ENCODE peak calls at places on chromosomes 3 and 15, in four cellular contexts. Q, T, Z and W are unnamed samples.

GRCh38 chr3:143571548-143571947 is 276.7 kb downstream of the SLC9A9 start:
- DNase-seq in T (no peak), Z (no peak), Q (no peak), W (peak; percentile 39)

GRCh38 chr15:100152463-100152862 is 189.3 kb downstream of the ADAMTS17 start:
- DNase-seq in T (no peak), Q (no peak), Z (no peak), W (no peak)

GRCh38 chr3:38616111-38616510 is 33.4 kb downstream of the SCN5A start:
- DNase-seq in Z (peak; percentile 36), Q (no peak), T (no peak), W (no peak)

GRCh38 chr3:131349946-131350347 is 31.6 kb upstream of the NUDT16 start:
- DNase-seq in Z (no peak), Q (peak; percentile 44), T (no peak), W (peak; percentile 70)

GRCh38 chr3:27456554-27456953 is 27.6 kb downstream of the SLC4A7 start:
- DNase-seq in Q (no peak), Z (no peak), T (no peak), W (no peak)

GRCh38 chr3:82364827-82365226 is 603.4 kb upstream of the GBE1 start:
- DNase-seq in Z (no peak), T (no peak), Q (no peak), W (no peak)

GRCh38 chr15:66802087-66803001 is 100.3 kb downstream of the SMAD6 start:
- DNase-seq in Q (no peak), Z (no peak), T (no peak), W (peak; percentile 75)

GRCh38 chr3:51441282-51442030 is 50.4 kb downstream of the RBM15B start:
- DNase-seq in Z (no peak), Q (no peak), T (no peak), W (no peak)

GRCh38 chr15:41024141-41024540 is 70.9 kb downstream of the CHAC1 start:
- DNase-seq in T (no peak), Z (no peak), Q (no peak), W (peak; percentile 94)

GRCh38 chr15:64877435-64877834 is 34.3 kb upstream of the ANKDD1A start:
- DNase-seq in Q (no peak), T (no peak), Z (peak; percentile 93), W (no peak)

GRCh38 chr3:187807086-187807862 is 62.0 kb upstream of the BCL6 start:
- DNase-seq in T (no peak), Z (no peak), Q (no peak), W (peak; percentile 76)

GRCh38 chr15:37933685-37934084 is 755 bp upstream of the TMCO5A start:
- DNase-seq in Q (no peak), T (no peak), Z (no peak), W (peak; percentile 51)

GRCh38 chr3:117074833-117075232 is 365.3 kb downstream of the TUSC7 start:
- DNase-seq in Z (no peak), T (no peak), Q (no peak), W (no peak)

GRCh38 chr15:38670142-38671002 is 105.8 kb upstream of the RASGRP1 start:
- DNase-seq in Z (no peak), Q (no peak), T (peak; percentile 89), W (no peak)

GRCh38 chr3:43892535-43892934 is 201.8 kb downstream of the ABHD5 start:
- DNase-seq in T (no peak), Z (no peak), Q (no peak), W (no peak)

GRCh38 chr3:43735618-43736017 is 44.9 kb downstream of the ABHD5 start:
- DNase-seq in Q (no peak), Z (no peak), T (no peak), W (no peak)

GRCh38 chr15:98866503-98866902 is 141.1 kb downstream of the PGPEP1L start:
- DNase-seq in T (no peak), Q (peak; percentile 77), Z (no peak), W (peak; percentile 68)

GRCh38 chr15:78726870-78727551 is 84.3 kb downstream of the ADAMTS7 start:
- DNase-seq in Z (no peak), Q (peak; percentile 92), T (no peak), W (no peak)

GRCh38 chr3:63684081-63684480 is 31.6 kb downstream of the SNTN start:
- DNase-seq in T (no peak), Q (no peak), Z (no peak), W (no peak)

GRCh38 chr3:188594137-188594536 is 440.2 kb downstream of the LPP start:
- DNase-seq in Q (peak; percentile 42), T (no peak), Z (no peak), W (peak; percentile 96)

GRCh38 chr15:32861741-32862140 is 143.9 kb downstream of the GREM1 start:
- DNase-seq in Q (peak; percentile 58), T (no peak), Z (peak; percentile 80), W (peak; percentile 97)

GRCh38 chr15:98231696-98232440 is 271.4 kb downstream of the ARRDC4 start:
- DNase-seq in Q (no peak), Z (no peak), T (no peak), W (peak; percentile 34)

GRCh38 chr15:69017978-69018377 is 3.5 kb downstream of the NOX5 start:
- DNase-seq in Z (no peak), T (no peak), Q (no peak), W (no peak)

GRCh38 chr3:142228964-142229363 is 3.6 kb upstream of the GK5 start:
- DNase-seq in T (no peak), Q (no peak), Z (no peak), W (no peak)
- H3K4me3 ChIP-seq in T (no peak overlapping the region), Q (no peak overlapping the region), Z (no peak overlapping the region), W (no peak overlapping the region)

DNA sequence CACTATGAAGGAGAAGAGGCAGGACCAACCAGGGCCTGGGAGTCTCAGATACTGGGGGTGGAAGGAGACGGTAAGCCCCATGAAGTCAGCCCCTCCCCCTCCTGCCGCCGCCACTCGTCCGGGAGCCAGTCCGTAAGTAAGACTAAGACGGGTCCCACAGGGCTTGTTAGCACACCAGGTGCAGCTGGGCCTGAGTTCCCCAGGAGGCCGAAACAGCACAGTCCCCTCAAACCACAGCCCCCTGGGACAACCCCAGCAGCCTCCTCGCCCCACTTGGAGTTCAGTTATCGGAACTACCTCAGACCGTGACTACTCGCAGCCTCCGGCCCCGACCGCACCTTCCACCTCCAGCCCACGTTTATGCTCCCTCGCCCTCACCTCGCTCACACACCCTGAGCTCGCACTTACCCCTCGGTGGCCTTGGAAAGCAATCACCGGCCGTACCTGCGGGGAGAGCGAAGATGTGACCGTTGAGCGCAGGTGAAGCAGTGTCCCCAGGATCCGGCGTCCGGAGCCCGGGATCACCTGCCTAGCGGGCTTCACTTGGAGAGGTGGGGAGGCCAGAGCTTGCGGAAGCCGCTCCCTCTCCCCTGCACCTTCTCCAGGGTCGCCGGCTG is 557 bp downstream of the ELL3 start:
- DNase-seq in T (peak; percentile 19), Q (peak; percentile 63), Z (peak; percentile 91), W (no peak)
- H3K4me3 ChIP-seq in T (peak overlapping the region; percentile 62), Q (peak overlapping the region; percentile 1), Z (peak overlapping the region; percentile 80), W (peak overlapping the region; percentile 82)

GRCh38 chr3:119360736-119361462 is 66.7 kb downstream of the ARHGAP31 start:
- DNase-seq in T (no peak), Q (peak; percentile 77), Z (no peak), W (no peak)
- H3K4me3 ChIP-seq in T (no peak overlapping the region), Q (no peak overlapping the region), Z (no peak overlapping the region), W (no peak overlapping the region)

DNA sequence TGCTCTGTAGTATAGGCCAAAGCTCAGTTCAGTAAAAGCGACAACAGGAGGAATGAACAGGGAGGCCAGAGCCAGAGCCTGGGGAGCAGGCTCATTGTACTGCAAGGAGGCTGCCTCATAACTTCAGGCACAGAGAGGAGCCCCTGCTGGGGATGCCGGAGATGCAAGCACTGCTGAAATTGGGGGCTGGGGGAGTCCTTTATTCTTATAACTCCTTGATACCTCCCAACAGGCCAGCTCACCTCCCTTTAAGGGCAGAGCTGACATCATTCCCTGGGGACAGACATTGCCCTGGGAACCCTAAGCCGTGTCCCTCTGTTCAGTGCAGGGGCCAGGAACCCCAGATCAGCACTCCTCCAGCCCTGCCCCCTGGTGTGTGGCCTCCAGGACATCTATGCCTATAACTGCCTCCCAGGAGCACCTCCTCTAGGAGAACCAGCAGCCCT is 83.8 kb upstream of the MRPS22 start:
- DNase-seq in Z (peak; percentile 58), T (no peak), Q (no peak), W (no peak)
- H3K4me3 ChIP-seq in Z (no peak overlapping the region), T (no peak overlapping the region), Q (no peak overlapping the region), W (no peak overlapping the region)

DNA sequence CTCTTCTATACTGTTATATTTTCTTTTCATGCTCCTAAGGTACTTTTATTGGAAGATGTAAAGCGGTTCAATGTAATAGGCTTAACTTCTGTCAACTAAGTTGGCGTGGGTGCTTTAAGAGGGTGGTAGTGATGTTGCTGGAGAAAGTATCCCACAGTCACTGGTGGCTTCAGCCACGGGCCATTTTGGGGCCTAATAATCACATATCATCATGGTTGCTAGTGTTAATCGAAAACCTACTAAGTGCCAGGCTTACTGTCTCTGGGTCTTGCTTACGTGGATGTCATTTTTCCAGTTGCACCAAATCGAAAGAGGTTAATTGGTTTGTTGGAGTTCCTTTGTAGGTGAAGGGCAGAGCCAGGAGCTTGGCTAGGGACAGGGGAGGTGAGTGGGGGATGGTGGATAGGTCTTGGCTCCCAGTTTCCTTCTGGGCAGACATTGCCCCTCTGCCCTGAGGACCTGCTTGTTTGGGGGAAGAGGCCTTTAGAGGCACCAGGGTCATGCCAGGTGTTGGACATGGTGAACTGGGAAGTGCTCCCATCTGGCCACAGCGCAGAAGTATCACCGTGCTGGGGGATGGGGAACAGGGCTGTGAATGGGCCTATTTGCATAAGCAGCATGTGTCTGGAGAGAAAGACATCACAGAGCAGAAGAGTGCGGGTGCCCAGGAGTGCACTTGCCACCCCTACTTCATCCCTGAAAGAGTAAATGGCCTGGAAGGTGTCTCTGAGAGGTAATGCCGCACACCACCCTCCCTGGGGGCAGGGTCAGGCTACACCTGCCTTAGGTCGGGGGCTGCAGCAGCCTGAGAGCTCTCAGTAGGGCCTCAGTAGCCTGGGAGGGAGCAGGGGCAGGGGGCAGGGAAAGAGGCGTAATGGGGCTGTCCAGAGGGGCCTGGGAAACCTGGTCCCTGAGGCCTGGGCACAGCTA is 62.4 kb upstream of the POLG start:
- DNase-seq in Q (no peak), T (no peak), Z (peak; percentile 58), W (no peak)
- H3K4me3 ChIP-seq in Q (no peak overlapping the region), T (no peak overlapping the region), Z (no peak overlapping the region), W (no peak overlapping the region)

GRCh38 chr15:53843869-53844569 is 84.6 kb upstream of the WDR72 start:
- DNase-seq in T (no peak), Q (no peak), Z (no peak), W (no peak)
- H3K4me3 ChIP-seq in T (no peak overlapping the region), Q (no peak overlapping the region), Z (no peak overlapping the region), W (no peak overlapping the region)

DNA sequence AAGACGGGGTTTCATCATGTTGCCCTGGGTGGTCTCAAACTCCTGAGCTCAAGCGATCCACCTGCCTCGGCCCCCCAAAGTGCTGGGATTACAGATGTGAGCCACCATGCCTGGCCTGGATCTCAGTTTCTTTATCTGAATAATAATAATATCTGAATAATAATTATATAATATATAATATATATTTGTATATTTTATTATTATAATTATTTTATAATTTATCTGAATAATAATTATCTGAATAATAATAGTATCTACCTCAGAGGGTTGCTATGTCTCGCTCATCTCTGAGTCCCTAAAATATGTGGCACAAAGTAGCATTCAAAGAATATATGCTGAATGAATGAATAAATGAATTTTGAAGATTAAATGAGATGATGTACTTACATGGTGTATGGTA is 44.8 kb downstream of the TMEM40 start:
- DNase-seq in Q (no peak), T (no peak), Z (no peak), W (no peak)
- H3K4me3 ChIP-seq in Q (no peak overlapping the region), T (no peak overlapping the region), Z (no peak overlapping the region), W (no peak overlapping the region)

GRCh38 chr3:147538034-147538433 is 128.9 kb downstream of the ZIC1 start:
- DNase-seq in Q (no peak), T (no peak), Z (no peak), W (no peak)
- H3K4me3 ChIP-seq in Q (no peak overlapping the region), T (no peak overlapping the region), Z (no peak overlapping the region), W (no peak overlapping the region)